ENCODE peak calls at places on chromosomes 12 and 14, in five cellular contexts. One of them, this sample, is unnamed.

GRCh38 chr14:99231181-99231849 is 40.7 kb downstream of the BCL11B start:
- DNase-seq in NCI-H774: no peak
- DNase-seq in fibroblast of the conjunctiva: no peak
- DNase-seq in posterior vena cava: no peak
- DNase-seq in fibroblast of gingiva: no peak
- DNase-seq in this sample: no peak

GRCh38 chr12:13124661-13125505 is 21.4 kb upstream of the GSG1 start:
- DNase-seq in NCI-H774: no peak
- DNase-seq in fibroblast of the conjunctiva: no peak
- DNase-seq in posterior vena cava: no peak
- DNase-seq in fibroblast of gingiva: peak; percentile 34
- DNase-seq in this sample: no peak

GRCh38 chr12:46858368-46858767 is 32.6 kb upstream of the SLC38A4 start:
- DNase-seq in NCI-H774: no peak
- DNase-seq in fibroblast of the conjunctiva: no peak
- DNase-seq in posterior vena cava: no peak
- DNase-seq in fibroblast of gingiva: no peak
- DNase-seq in this sample: no peak

GRCh38 chr12:4025420-4026358 is 152.5 kb upstream of the PARP11 start:
- DNase-seq in NCI-H774: no peak
- DNase-seq in fibroblast of the conjunctiva: no peak
- DNase-seq in posterior vena cava: no peak
- DNase-seq in fibroblast of gingiva: no peak
- DNase-seq in this sample: peak; percentile 65

GRCh38 chr14:38079886-38080285 is 127.8 kb upstream of the SSTR1 start:
- DNase-seq in NCI-H774: no peak
- DNase-seq in fibroblast of the conjunctiva: no peak
- DNase-seq in posterior vena cava: no peak
- DNase-seq in fibroblast of gingiva: no peak
- DNase-seq in this sample: no peak

GRCh38 chr14:72183631-72184030 is 251.4 kb downstream of the RGS6 start:
- DNase-seq in NCI-H774: no peak
- DNase-seq in fibroblast of the conjunctiva: no peak
- DNase-seq in posterior vena cava: no peak
- DNase-seq in fibroblast of gingiva: no peak
- DNase-seq in this sample: no peak

GRCh38 chr14:105161314-105161713 is 7.3 kb downstream of the JAG2 start:
- DNase-seq in NCI-H774: no peak
- DNase-seq in fibroblast of the conjunctiva: no peak
- DNase-seq in posterior vena cava: no peak
- DNase-seq in fibroblast of gingiva: no peak
- DNase-seq in this sample: no peak

GRCh38 chr14:97699026-97699425 is 901.8 kb downstream of the VRK1 start:
- DNase-seq in NCI-H774: no peak
- DNase-seq in fibroblast of the conjunctiva: no peak
- DNase-seq in posterior vena cava: no peak
- DNase-seq in fibroblast of gingiva: no peak
- DNase-seq in this sample: no peak

GRCh38 chr12:100493371-100494012 is 19.8 kb downstream of the NR1H4 start:
- DNase-seq in NCI-H774: no peak
- DNase-seq in fibroblast of the conjunctiva: no peak
- DNase-seq in posterior vena cava: no peak
- DNase-seq in fibroblast of gingiva: no peak
- DNase-seq in this sample: no peak

GRCh38 chr14:106874365-106874764 is 1348.0 kb downstream of the TMEM121 start:
- DNase-seq in NCI-H774: no peak
- DNase-seq in fibroblast of the conjunctiva: no peak
- DNase-seq in posterior vena cava: no peak
- DNase-seq in fibroblast of gingiva: no peak
- DNase-seq in this sample: no peak

GRCh38 chr12:100716658-100716948 is 78.0 kb upstream of the ANO4 start:
- DNase-seq in NCI-H774: no peak
- DNase-seq in fibroblast of the conjunctiva: no peak
- DNase-seq in posterior vena cava: no peak
- DNase-seq in fibroblast of gingiva: no peak
- DNase-seq in this sample: no peak

GRCh38 chr12:128609861-128610260 is 213.9 kb downstream of the SLC15A4 start:
- DNase-seq in NCI-H774: no peak
- DNase-seq in fibroblast of the conjunctiva: no peak
- DNase-seq in posterior vena cava: no peak
- DNase-seq in fibroblast of gingiva: no peak
- DNase-seq in this sample: no peak

GRCh38 chr12:109709401-109710278 is 4.0 kb upstream of the FAM222A start:
- DNase-seq in NCI-H774: no peak
- DNase-seq in fibroblast of the conjunctiva: no peak
- DNase-seq in posterior vena cava: no peak
- DNase-seq in fibroblast of gingiva: no peak
- DNase-seq in this sample: no peak

GRCh38 chr12:34016361-34016760 is 5.9 kb upstream of the ALG10 start:
- DNase-seq in NCI-H774: no peak
- DNase-seq in fibroblast of the conjunctiva: no peak
- DNase-seq in posterior vena cava: no peak
- DNase-seq in fibroblast of gingiva: no peak
- DNase-seq in this sample: no peak

GRCh38 chr12:121582583-121583333 is 1.9 kb upstream of the KDM2B start:
- DNase-seq in NCI-H774: no peak
- DNase-seq in fibroblast of the conjunctiva: no peak
- DNase-seq in posterior vena cava: no peak
- DNase-seq in fibroblast of gingiva: no peak
- DNase-seq in this sample: no peak

GRCh38 chr12:82486524-82487235 is 128.4 kb downstream of the METTL25 start:
- DNase-seq in NCI-H774: no peak
- DNase-seq in fibroblast of the conjunctiva: peak; percentile 14
- DNase-seq in posterior vena cava: no peak
- DNase-seq in fibroblast of gingiva: peak; percentile 62
- DNase-seq in this sample: no peak

GRCh38 chr14:64943556-64943955 is 1.0 kb upstream of the GPX2 start:
- DNase-seq in NCI-H774: no peak
- DNase-seq in fibroblast of the conjunctiva: no peak
- DNase-seq in posterior vena cava: no peak
- DNase-seq in fibroblast of gingiva: no peak
- DNase-seq in this sample: no peak

GRCh38 chr12:28569698-28570411 is 379.6 kb downstream of the CCDC91 start:
- DNase-seq in NCI-H774: no peak
- DNase-seq in fibroblast of the conjunctiva: peak; percentile 71
- DNase-seq in posterior vena cava: no peak
- DNase-seq in fibroblast of gingiva: peak; percentile 94
- DNase-seq in this sample: no peak

GRCh38 chr12:124769166-124769530 is 94.5 kb downstream of the SCARB1 start:
- DNase-seq in NCI-H774: no peak
- DNase-seq in fibroblast of the conjunctiva: no peak
- DNase-seq in posterior vena cava: no peak
- DNase-seq in fibroblast of gingiva: peak; percentile 40
- DNase-seq in this sample: no peak

GRCh38 chr12:120737557-120738251 is 12.1 kb downstream of the ACADS start:
- DNase-seq in NCI-H774: no peak
- DNase-seq in fibroblast of the conjunctiva: no peak
- DNase-seq in posterior vena cava: peak; percentile 75
- DNase-seq in fibroblast of gingiva: no peak
- DNase-seq in this sample: no peak

GRCh38 chr12:45988259-45988658 is 2.1 kb downstream of the SCAF11 start:
- DNase-seq in NCI-H774: no peak
- DNase-seq in fibroblast of the conjunctiva: no peak
- DNase-seq in posterior vena cava: no peak
- DNase-seq in fibroblast of gingiva: peak; percentile 34
- DNase-seq in this sample: no peak

GRCh38 chr14:60679566-60680258 is 30.4 kb upstream of the SIX1 start:
- DNase-seq in NCI-H774: no peak
- DNase-seq in fibroblast of the conjunctiva: no peak
- DNase-seq in posterior vena cava: no peak
- DNase-seq in fibroblast of gingiva: no peak
- DNase-seq in this sample: no peak

GRCh38 chr14:35247777-35248475 is 44.3 kb upstream of the PSMA6 start:
- DNase-seq in NCI-H774: no peak
- DNase-seq in fibroblast of the conjunctiva: no peak
- DNase-seq in posterior vena cava: no peak
- DNase-seq in fibroblast of gingiva: no peak
- DNase-seq in this sample: no peak

GRCh38 chr14:54686219-54686870 is 119.4 kb downstream of the SAMD4A start:
- DNase-seq in NCI-H774: no peak
- DNase-seq in fibroblast of the conjunctiva: peak; percentile 21
- DNase-seq in posterior vena cava: no peak
- DNase-seq in fibroblast of gingiva: peak; percentile 80
- DNase-seq in this sample: peak; percentile 76

GRCh38 chr12:71157601-71158233 is at the start of gene TSPAN8:
- DNase-seq in NCI-H774: peak; percentile 62
- DNase-seq in fibroblast of the conjunctiva: no peak
- DNase-seq in posterior vena cava: no peak
- DNase-seq in fibroblast of gingiva: peak; percentile 60
- DNase-seq in this sample: no peak

GRCh38 chr14:89445252-89445973 is 28.4 kb upstream of the FOXN3 start:
- DNase-seq in NCI-H774: no peak
- DNase-seq in fibroblast of the conjunctiva: no peak
- DNase-seq in posterior vena cava: no peak
- DNase-seq in fibroblast of gingiva: no peak
- DNase-seq in this sample: no peak

GRCh38 chr12:95820096-95820703 is 29.6 kb upstream of the NTN4 start:
- DNase-seq in NCI-H774: peak; percentile 47
- DNase-seq in fibroblast of the conjunctiva: no peak
- DNase-seq in posterior vena cava: no peak
- DNase-seq in fibroblast of gingiva: peak; percentile 53
- DNase-seq in this sample: no peak

GRCh38 chr14:30223385-30223785 is 295.7 kb upstream of the PRKD1 start:
- DNase-seq in NCI-H774: peak; percentile 83
- DNase-seq in fibroblast of the conjunctiva: peak; percentile 78
- DNase-seq in posterior vena cava: no peak
- DNase-seq in fibroblast of gingiva: peak; percentile 78
- DNase-seq in this sample: peak; percentile 62

GRCh38 chr14:45082420-45082819 is 1.5 kb upstream of the PRPF39 start:
- DNase-seq in NCI-H774: no peak
- DNase-seq in fibroblast of the conjunctiva: no peak
- DNase-seq in posterior vena cava: no peak
- DNase-seq in fibroblast of gingiva: no peak
- DNase-seq in this sample: no peak

GRCh38 chr12:92722897-92723296 is 20.1 kb downstream of the PLEKHG7 start:
- DNase-seq in NCI-H774: no peak
- DNase-seq in fibroblast of the conjunctiva: no peak
- DNase-seq in posterior vena cava: no peak
- DNase-seq in fibroblast of gingiva: no peak
- DNase-seq in this sample: no peak

GRCh38 chr14:78987006-78987405 is 816.8 kb downstream of the NRXN3 start:
- DNase-seq in NCI-H774: no peak
- DNase-seq in fibroblast of the conjunctiva: no peak
- DNase-seq in posterior vena cava: no peak
- DNase-seq in fibroblast of gingiva: no peak
- DNase-seq in this sample: no peak

GRCh38 chr12:72346331-72346944 is 74.3 kb downstream of the TRHDE start:
- DNase-seq in NCI-H774: peak; percentile 90
- DNase-seq in fibroblast of the conjunctiva: peak; percentile 57
- DNase-seq in posterior vena cava: no peak
- DNase-seq in fibroblast of gingiva: peak; percentile 64
- DNase-seq in this sample: peak; percentile 56

GRCh38 chr14:59333668-59334067 is 131.5 kb downstream of the GPR135 start:
- DNase-seq in NCI-H774: no peak
- DNase-seq in fibroblast of the conjunctiva: peak; percentile 96
- DNase-seq in posterior vena cava: no peak
- DNase-seq in fibroblast of gingiva: peak; percentile 98
- DNase-seq in this sample: no peak

GRCh38 chr14:100031506-100032281 is 33.5 kb upstream of the EVL start:
- DNase-seq in NCI-H774: no peak
- DNase-seq in fibroblast of the conjunctiva: peak; percentile 94
- DNase-seq in posterior vena cava: no peak
- DNase-seq in fibroblast of gingiva: peak; percentile 95
- DNase-seq in this sample: no peak

GRCh38 chr12:1792406-1792805 is 28.0 kb upstream of the LRTM2 start:
- DNase-seq in NCI-H774: no peak
- DNase-seq in fibroblast of the conjunctiva: no peak
- DNase-seq in posterior vena cava: no peak
- DNase-seq in fibroblast of gingiva: no peak
- DNase-seq in this sample: no peak

GRCh38 chr14:93249128-93249831 is 42.2 kb downstream of the UBR7 start:
- DNase-seq in NCI-H774: no peak
- DNase-seq in fibroblast of the conjunctiva: no peak
- DNase-seq in posterior vena cava: no peak
- DNase-seq in fibroblast of gingiva: no peak
- DNase-seq in this sample: no peak

GRCh38 chr14:36238666-36239363 is 62.3 kb upstream of the PTCSC3 start:
- DNase-seq in NCI-H774: no peak
- DNase-seq in fibroblast of the conjunctiva: no peak
- DNase-seq in posterior vena cava: no peak
- DNase-seq in fibroblast of gingiva: peak; percentile 83
- DNase-seq in this sample: no peak

GRCh38 chr12:49643961-49644619 is 20.7 kb downstream of the PRPF40B start:
- DNase-seq in NCI-H774: no peak
- DNase-seq in fibroblast of the conjunctiva: no peak
- DNase-seq in posterior vena cava: no peak
- DNase-seq in fibroblast of gingiva: no peak
- DNase-seq in this sample: no peak

GRCh38 chr14:99755629-99756603 is 37.3 kb upstream of the EML1 start:
- DNase-seq in NCI-H774: no peak
- DNase-seq in fibroblast of the conjunctiva: peak; percentile 81
- DNase-seq in posterior vena cava: peak; percentile 97
- DNase-seq in fibroblast of gingiva: peak; percentile 91
- DNase-seq in this sample: peak; percentile 91